ENCODE peak calls at places on chromosomes 6 and 20, in nine cellular contexts. U is mucosa of descending colon, F is AG09319, A is NB4, I is heart right ventricle, K is body of pancreas, S is A549, E is HCT116, P is lower lobe of right lung. W is an unnamed sample.

GRCh38 chr6:167739721-167740475 is 86.8 kb upstream of the AFDN start:
- DNase-seq in U (no peak), F (no peak), A (no peak), I (no peak), K (no peak), S (no peak), E (no peak), P (no peak), W (no peak)

GRCh38 chr6:140774080-140774505 is 1358.6 kb upstream of the GJE1 start:
- DNase-seq in U (no peak), F (peak), A (peak), I (peak), K (peak), S (no peak), E (peak), P (no peak), W (no peak)

GRCh38 chr20:60097285-60097684 is 139.1 kb downstream of the CDH26 start:
- DNase-seq in U (no peak), F (no peak), A (peak), I (no peak), K (peak), S (no peak), E (no peak), P (no peak), W (no peak)

GRCh38 chr20:63582382-63583063 is 8.5 kb upstream of the HELZ2 start:
- DNase-seq in U (no peak), F (no peak), A (no peak), I (no peak), K (no peak), S (no peak), E (no peak), P (no peak), W (no peak)

GRCh38 chr6:121890307-121890910 is 455.0 kb downstream of the GJA1 start:
- DNase-seq in U (no peak), F (no peak), A (no peak), I (no peak), K (no peak), S (no peak), E (no peak), P (no peak), W (no peak)

GRCh38 chr6:46891396-46891795 is 30.3 kb downstream of the ADGRF5 start:
- DNase-seq in U (no peak), F (no peak), A (no peak), I (no peak), K (no peak), S (no peak), E (no peak), P (no peak), W (no peak)

GRCh38 chr6:33080127-33081089 is 4.6 kb downstream of the HLA-DPB1 start:
- DNase-seq in U (no peak), F (no peak), A (no peak), I (peak), K (peak), S (no peak), E (no peak), P (peak), W (peak)

GRCh38 chr6:23454090-23454998 is 671.7 kb upstream of the NRSN1 start:
- DNase-seq in U (no peak), F (no peak), A (no peak), I (no peak), K (no peak), S (peak), E (no peak), P (no peak), W (no peak)

GRCh38 chr20:63177785-63178444 is 38.0 kb downstream of the YTHDF1 start:
- DNase-seq in U (no peak), F (no peak), A (no peak), I (no peak), K (no peak), S (peak), E (no peak), P (no peak), W (no peak)

GRCh38 chr20:10454135-10454750 is 19.1 kb downstream of the SLX4IP start:
- DNase-seq in U (no peak), F (no peak), A (peak), I (no peak), K (no peak), S (no peak), E (no peak), P (no peak), W (no peak)

GRCh38 chr20:17541996-17542395 is 10.8 kb upstream of the BFSP1 start:
- DNase-seq in U (no peak), F (no peak), A (no peak), I (no peak), K (no peak), S (no peak), E (no peak), P (no peak), W (no peak)

GRCh38 chr6:61688165-61688564 is 597.9 kb downstream of the KHDRBS2 start:
- DNase-seq in U (no peak), F (no peak), A (no peak), I (no peak), K (no peak), S (no peak), E (no peak), P (no peak), W (no peak)

GRCh38 chr6:136284909-136285308 is 4.7 kb downstream of the BCLAF1 start:
- DNase-seq in U (no peak), F (no peak), A (peak), I (no peak), K (no peak), S (no peak), E (no peak), P (no peak), W (no peak)

GRCh38 chr6:35691027-35691824 is 2.5 kb upstream of the FKBP5 start:
- DNase-seq in U (peak), F (no peak), A (peak), I (peak), K (peak), S (no peak), E (no peak), P (peak), W (no peak)

GRCh38 chr20:46204594-46205205 is 86.6 kb downstream of the CD40 start:
- DNase-seq in U (no peak), F (no peak), A (no peak), I (no peak), K (no peak), S (no peak), E (no peak), P (no peak), W (no peak)

GRCh38 chr20:58454460-58454859 is 60.7 kb downstream of the APCDD1L start:
- DNase-seq in U (no peak), F (no peak), A (no peak), I (no peak), K (no peak), S (no peak), E (no peak), P (no peak), W (no peak)

GRCh38 chr6:22664968-22665367 is 95.6 kb downstream of the HDGFL1 start:
- DNase-seq in U (no peak), F (no peak), A (no peak), I (no peak), K (no peak), S (no peak), E (no peak), P (no peak), W (no peak)

GRCh38 chr6:5999688-6000608 is 6.8 kb downstream of the NRN1 start:
- DNase-seq in U (peak), F (no peak), A (no peak), I (peak), K (no peak), S (no peak), E (no peak), P (no peak), W (peak)

GRCh38 chr6:8361259-8361658 is 74.1 kb downstream of the SLC35B3 start:
- DNase-seq in U (no peak), F (no peak), A (no peak), I (no peak), K (no peak), S (no peak), E (no peak), P (no peak), W (no peak)

GRCh38 chr20:35883341-35883777 is 70.9 kb downstream of the SCAND1 start:
- DNase-seq in U (no peak), F (no peak), A (no peak), I (no peak), K (no peak), S (no peak), E (no peak), P (no peak), W (no peak)

GRCh38 chr6:111013144-111013905 is 31.5 kb downstream of the RPF2 start:
- DNase-seq in U (no peak), F (no peak), A (no peak), I (no peak), K (no peak), S (no peak), E (no peak), P (no peak), W (no peak)

GRCh38 chr6:33966536-33966935 is 162.7 kb upstream of the MLN start:
- DNase-seq in U (no peak), F (no peak), A (no peak), I (no peak), K (no peak), S (no peak), E (no peak), P (no peak), W (no peak)

GRCh38 chr6:41073968-41074691 is 1.4 kb downstream of the NFYA start:
- DNase-seq in U (no peak), F (no peak), A (peak), I (no peak), K (no peak), S (no peak), E (no peak), P (no peak), W (no peak)

GRCh38 chr20:31740208-31740607 is 1.1 kb downstream of the TPX2 start:
- DNase-seq in U (no peak), F (no peak), A (peak), I (no peak), K (no peak), S (no peak), E (no peak), P (no peak), W (no peak)

GRCh38 chr6:39980839-39981580 is 46.7 kb upstream of the MOCS1 start:
- DNase-seq in U (no peak), F (no peak), A (peak), I (peak), K (peak), S (peak), E (peak), P (no peak), W (peak)

GRCh38 chr20:12913781-12914443 is 94.9 kb upstream of the SPTLC3 start:
- DNase-seq in U (no peak), F (no peak), A (no peak), I (no peak), K (no peak), S (no peak), E (no peak), P (no peak), W (no peak)

GRCh38 chr6:68141190-68141589 is 493.9 kb upstream of the ADGRB3 start:
- DNase-seq in U (no peak), F (no peak), A (no peak), I (no peak), K (no peak), S (no peak), E (no peak), P (no peak), W (no peak)

GRCh38 chr6:100257661-100258395 is 206.9 kb downstream of the SIM1 start:
- DNase-seq in U (no peak), F (no peak), A (peak), I (no peak), K (no peak), S (peak), E (peak), P (no peak), W (no peak)

GRCh38 chr20:58054744-58055373 is 173.6 kb downstream of the ANKRD60 start:
- DNase-seq in U (peak), F (no peak), A (no peak), I (no peak), K (no peak), S (no peak), E (no peak), P (no peak), W (peak)

GRCh38 chr20:58312836-58313235 is 3.3 kb downstream of the RAB22A start:
- DNase-seq in U (no peak), F (no peak), A (no peak), I (no peak), K (no peak), S (no peak), E (no peak), P (no peak), W (no peak)

GRCh38 chr6:16391451-16391912 is 153.1 kb downstream of the GMPR start:
- DNase-seq in U (no peak), F (no peak), A (no peak), I (no peak), K (no peak), S (no peak), E (no peak), P (no peak), W (no peak)

GRCh38 chr6:17427617-17428016 is 34.2 kb downstream of the CAP2 start:
- DNase-seq in U (no peak), F (no peak), A (no peak), I (no peak), K (no peak), S (no peak), E (no peak), P (no peak), W (no peak)

GRCh38 chr20:13397300-13397724 is 176.2 kb downstream of the ISM1 start:
- DNase-seq in U (no peak), F (no peak), A (no peak), I (no peak), K (no peak), S (no peak), E (no peak), P (no peak), W (no peak)

GRCh38 chr6:113564401-113565161 is 292.6 kb upstream of the MARCKS start:
- DNase-seq in U (peak), F (peak), A (peak), I (peak), K (peak), S (no peak), E (no peak), P (peak), W (peak)

GRCh38 chr6:39855356-39855995 is 63.3 kb downstream of the DAAM2 start:
- DNase-seq in U (no peak), F (no peak), A (no peak), I (no peak), K (no peak), S (no peak), E (no peak), P (no peak), W (no peak)

GRCh38 chr20:24628985-24629384 is 159.6 kb downstream of the SYNDIG1 start:
- DNase-seq in U (no peak), F (no peak), A (no peak), I (no peak), K (no peak), S (no peak), E (no peak), P (no peak), W (no peak)

GRCh38 chr6:31906122-31906521 is 4.2 kb upstream of the ZBTB12 start:
- DNase-seq in U (no peak), F (no peak), A (no peak), I (no peak), K (no peak), S (no peak), E (no peak), P (no peak), W (no peak)

GRCh38 chr6:149820506-149820905 is 43.7 kb downstream of the LRP11 start:
- DNase-seq in U (no peak), F (no peak), A (no peak), I (no peak), K (no peak), S (no peak), E (no peak), P (no peak), W (no peak)

GRCh38 chr6:149821492-149821891 is 42.7 kb downstream of the LRP11 start:
- DNase-seq in U (no peak), F (no peak), A (no peak), I (no peak), K (no peak), S (no peak), E (no peak), P (no peak), W (no peak)

GRCh38 chr6:149823013-149823412 is 41.1 kb downstream of the LRP11 start:
- DNase-seq in U (no peak), F (no peak), A (no peak), I (no peak), K (no peak), S (no peak), E (no peak), P (no peak), W (no peak)
- TF ChIP-seq CTCF in U (no peak), F (no peak), A (no peak), I (no peak), K (no peak), S (no peak), E (no peak), P (no peak), W (no peak)

DNA sequence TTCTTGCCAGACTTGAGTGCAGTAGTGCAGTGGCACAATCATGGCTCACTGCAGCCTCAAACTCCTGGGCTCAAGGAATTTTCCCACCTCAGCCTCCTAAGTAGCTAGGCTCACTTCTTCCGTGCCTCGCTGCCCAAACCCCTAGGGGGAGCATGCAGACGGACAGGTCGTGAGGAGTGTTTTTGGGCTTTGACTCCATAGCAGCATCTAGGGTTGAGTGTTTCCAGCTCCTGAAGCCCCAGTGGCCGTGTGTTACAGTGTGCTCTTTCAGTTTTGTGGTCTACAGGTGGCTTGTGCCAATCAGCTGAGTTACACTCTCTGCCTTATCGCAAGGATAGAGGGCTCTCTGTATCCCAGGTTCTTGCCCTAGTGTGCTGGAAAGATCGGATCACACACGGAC is 33.4 kb downstream of the NCOA3 start:
- DNase-seq in U (no peak), F (no peak), A (peak), I (no peak), K (no peak), S (peak), E (no peak), P (no peak), W (peak)
- TF ChIP-seq CTCF in U (no peak), F (no peak), A (no peak), I (no peak), K (no peak), S (peak), E (peak), P (no peak), W (no peak)

GRCh38 chr20:54195483-54196472 is 12.1 kb upstream of the PFDN4 start:
- DNase-seq in U (no peak), F (no peak), A (no peak), I (no peak), K (no peak), S (peak), E (no peak), P (no peak), W (no peak)
- TF ChIP-seq CTCF in U (no peak), F (no peak), A (no peak), I (no peak), K (no peak), S (no peak), E (no peak), P (no peak), W (no peak)

DNA sequence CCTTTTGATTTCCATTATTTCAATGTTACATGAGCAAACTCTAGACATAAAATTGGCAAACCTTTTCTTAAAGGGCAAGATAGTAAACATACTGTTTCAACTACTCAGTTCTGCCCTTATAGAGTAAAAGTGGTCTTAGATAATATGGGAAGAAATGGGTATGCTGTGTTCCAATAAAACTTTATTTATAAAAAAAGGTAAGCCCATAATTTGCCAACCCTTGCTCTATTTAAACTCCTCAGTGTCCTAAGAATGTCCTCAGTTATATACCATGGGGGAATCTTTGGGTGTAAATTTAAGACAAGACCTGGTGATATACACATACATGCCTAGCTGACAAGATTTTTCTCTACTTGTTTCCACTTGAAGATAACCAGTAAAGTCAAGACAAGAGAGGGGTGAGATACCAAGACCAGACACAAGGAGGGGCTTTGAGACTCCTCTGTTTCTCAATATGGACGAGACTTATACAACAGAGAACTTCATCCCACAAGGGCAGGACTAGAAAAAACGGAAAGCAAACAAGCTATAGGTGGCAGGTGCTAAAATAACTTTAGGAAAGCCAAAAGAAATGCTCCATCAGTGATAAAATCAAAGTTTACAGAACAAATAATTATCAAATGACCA is 10.5 kb downstream of the SNX3 start:
- DNase-seq in U (no peak), F (no peak), A (peak), I (no peak), K (no peak), S (peak), E (peak), P (no peak), W (no peak)
- TF ChIP-seq CTCF in U (no peak), F (no peak), A (peak), I (no peak), K (no peak), S (peak), E (no peak), P (no peak), W (peak)

GRCh38 chr6:73262701-73263569 is at the start of gene KHDC1:
- DNase-seq in U (peak), F (no peak), A (peak), I (peak), K (peak), S (peak), E (no peak), P (peak), W (peak)
- TF ChIP-seq CTCF in U (no peak), F (peak), A (no peak), I (peak), K (no peak), S (no peak), E (no peak), P (no peak), W (no peak)

GRCh38 chr20:5433352-5433751 is 116.6 kb upstream of the PROKR2 start:
- DNase-seq in U (no peak), F (no peak), A (no peak), I (no peak), K (no peak), S (no peak), E (no peak), P (no peak), W (no peak)

GRCh38 chr20:5434116-5434515 is 117.4 kb upstream of the PROKR2 start:
- DNase-seq in U (no peak), F (no peak), A (no peak), I (no peak), K (no peak), S (no peak), E (no peak), P (no peak), W (no peak)

GRCh38 chr20:5426026-5426425 is 109.3 kb upstream of the PROKR2 start:
- DNase-seq in U (no peak), F (no peak), A (no peak), I (no peak), K (no peak), S (no peak), E (no peak), P (no peak), W (no peak)

GRCh38 chr20:5432030-5432429 is 115.3 kb upstream of the PROKR2 start:
- DNase-seq in U (no peak), F (no peak), A (no peak), I (no peak), K (no peak), S (no peak), E (no peak), P (no peak), W (no peak)

DNA sequence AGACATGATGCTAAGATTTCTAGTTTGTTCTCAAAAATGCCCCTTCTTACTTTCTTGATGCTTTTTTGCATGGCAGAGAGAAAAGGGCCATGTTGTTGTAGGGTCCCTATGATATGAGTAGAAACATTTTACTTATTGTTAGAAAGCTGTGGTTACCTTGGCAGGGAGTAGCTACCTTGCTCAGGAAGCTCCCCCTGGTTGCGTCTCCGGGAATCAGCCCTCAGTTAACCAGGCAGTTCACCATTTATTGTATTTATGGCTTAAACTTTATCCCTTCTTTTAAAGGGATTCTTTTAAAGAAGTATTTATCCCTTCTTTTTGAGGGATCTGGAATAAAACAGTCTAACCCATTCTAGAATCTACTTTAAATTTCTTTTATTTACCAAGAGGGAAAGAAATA is 113.9 kb upstream of the PROKR2 start:
- DNase-seq in U (no peak), F (no peak), A (no peak), I (no peak), K (no peak), S (no peak), E (no peak), P (no peak), W (no peak)
- TF ChIP-seq CTCF in U (no peak), F (no peak), A (no peak), I (no peak), K (no peak), S (no peak), E (peak), P (no peak), W (no peak)

GRCh38 chr6:38805127-38805655 is 90.1 kb downstream of the DNAH8 start:
- DNase-seq in U (no peak), F (no peak), A (no peak), I (no peak), K (no peak), S (no peak), E (no peak), P (no peak), W (no peak)
- TF ChIP-seq CTCF in U (no peak), F (no peak), A (no peak), I (no peak), K (no peak), S (no peak), E (no peak), P (no peak), W (no peak)